ENCODE peak calls at places on chromosomes 11 and 22, in seven cellular contexts. J is adrenal gland, N is heart left ventricle, V is left ventricle myocardium inferior, E is Caco-2, M is lower lobe of right lung, S is trophoblast cell. T is an unnamed sample. For H3K4me1, the result is how much of the 10 kb centered on the place peaks cover.

GRCh38 chr11:62770778-62771143 is 435 bp upstream of the TAF6L start:
- DNase-seq in J (no peak), M (no peak), S (no peak), V (no peak), E (peak), N (peak), T (no peak)

GRCh38 chr11:101553891-101554292 is 29.9 kb downstream of the TRPC6 start:
- DNase-seq in J (no peak), S (no peak), E (no peak), M (no peak), N (no peak), V (no peak), T (no peak)

GRCh38 chr11:12318791-12319733 is 58.3 kb upstream of the PARVA start:
- DNase-seq in J (no peak), M (no peak), E (no peak), S (no peak), V (no peak), N (no peak), T (no peak)

GRCh38 chr11:19447150-19447566 is 206.4 kb upstream of the E2F8 start:
- DNase-seq in V (no peak), M (no peak), N (no peak), S (no peak), E (no peak), J (no peak), T (no peak)

GRCh38 chr22:49930596-49931412 is 12.4 kb downstream of the CRELD2 start:
- DNase-seq in S (peak), J (peak), E (peak), V (peak), N (peak), M (peak), T (peak)

GRCh38 chr11:26276798-26277424 is 55.0 kb upstream of the ANO3 start:
- DNase-seq in J (peak), S (peak), N (peak), M (no peak), E (peak), V (peak), T (peak)

GRCh38 chr11:97454988-97455387 is 1065.2 kb downstream of the JRKL start:
- DNase-seq in N (no peak), S (no peak), J (no peak), E (no peak), V (no peak), M (no peak), T (no peak)

GRCh38 chr11:10648896-10649295 is 44.7 kb downstream of the IRAG1 start:
- DNase-seq in N (no peak), M (no peak), S (no peak), E (no peak), V (no peak), J (no peak), T (no peak)

GRCh38 chr11:102276302-102277182 is 40.7 kb upstream of the BIRC3 start:
- DNase-seq in M (no peak), V (no peak), J (no peak), N (no peak), S (no peak), E (no peak), T (no peak)

GRCh38 chr11:30560345-30561106 is 25.6 kb downstream of the MPPED2 start:
- DNase-seq in M (no peak), N (no peak), V (no peak), J (no peak), E (no peak), S (no peak), T (no peak)

GRCh38 chr11:107834995-107835394 is 23.6 kb downstream of the SLC35F2 start:
- DNase-seq in E (peak), V (no peak), M (no peak), S (no peak), N (no peak), J (no peak), T (no peak)

GRCh38 chr11:121652982-121653381 is 200.2 kb upstream of the SORL1-AS1 start:
- DNase-seq in J (no peak), V (no peak), S (no peak), N (no peak), E (no peak), M (no peak), T (peak)

GRCh38 chr22:34903416-34903815 is 162.5 kb upstream of the ISX start:
- DNase-seq in N (no peak), J (no peak), V (no peak), M (no peak), S (no peak), E (no peak), T (no peak)

GRCh38 chr22:24146190-24146616 is 35.1 kb upstream of the SUSD2 start:
- DNase-seq in V (no peak), N (no peak), J (no peak), M (peak), S (no peak), E (peak), T (peak)

GRCh38 chr11:82458777-82459176 is 274.9 kb downstream of the FAM181B start:
- DNase-seq in S (no peak), E (no peak), V (no peak), J (no peak), M (no peak), N (no peak), T (no peak)

GRCh38 chr11:113345978-113346377 is 31.6 kb downstream of the TTC12 start:
- DNase-seq in N (no peak), S (no peak), J (no peak), M (no peak), E (no peak), V (no peak), T (no peak)

GRCh38 chr11:133198326-133198725 is 334.0 kb downstream of the OPCML start:
- DNase-seq in J (no peak), S (no peak), E (no peak), V (no peak), M (no peak), N (no peak), T (no peak)

GRCh38 chr11:9600651-9601040 is 27.2 kb downstream of the WEE1 start:
- DNase-seq in V (no peak), N (no peak), E (peak), M (no peak), S (peak), J (no peak), T (no peak)

GRCh38 chr22:26199665-26200064 is 30.4 kb downstream of the SEZ6L start:
- DNase-seq in J (no peak), M (no peak), V (no peak), N (no peak), S (no peak), E (no peak), T (no peak)

GRCh38 chr11:64490562-64491216 is 100.3 kb upstream of the SLC22A12 start:
- DNase-seq in E (peak), N (no peak), M (no peak), V (no peak), J (no peak), S (no peak), T (no peak)

GRCh38 chr11:113286509-113287497 is 27.6 kb upstream of the TTC12 start:
- DNase-seq in J (peak), S (no peak), M (no peak), E (no peak), N (no peak), V (no peak), T (no peak)

GRCh38 chr22:22241554-22241898 is 3.1 kb upstream of the VPREB1 start:
- DNase-seq in N (no peak), J (no peak), E (no peak), M (no peak), S (no peak), V (no peak), T (no peak)

GRCh38 chr11:94325681-94326080 is 21.3 kb downstream of the IZUMO1R start:
- DNase-seq in J (no peak), V (no peak), N (no peak), E (peak), M (no peak), S (peak), T (no peak)

GRCh38 chr11:120224872-120225371 is 14.1 kb downstream of the OAF start:
- DNase-seq in J (peak), V (peak), M (no peak), S (no peak), E (no peak), N (peak), T (no peak)

GRCh38 chr11:64729851-64730382 is 6.9 kb upstream of the NRXN2 start:
- DNase-seq in J (no peak), N (no peak), E (no peak), V (no peak), S (no peak), M (no peak), T (no peak)

GRCh38 chr11:18498039-18498438 is 28.7 kb downstream of the TSG101 start:
- DNase-seq in V (no peak), J (no peak), M (no peak), S (no peak), N (no peak), E (no peak), T (no peak)

GRCh38 chr22:23812378-23812777 is 25.6 kb downstream of the SMARCB1 start:
- DNase-seq in M (no peak), S (no peak), V (no peak), J (no peak), N (no peak), E (no peak), T (no peak)

GRCh38 chr11:118907051-118907748 is 18.5 kb downstream of the BCL9L start:
- DNase-seq in S (peak), M (peak), V (peak), E (peak), N (peak), J (peak), T (peak)

GRCh38 chr11:95469268-95469667 is 238.3 kb upstream of the SESN3 start:
- DNase-seq in J (no peak), S (no peak), V (no peak), M (no peak), N (no peak), E (no peak), T (no peak)

GRCh38 chr11:95461858-95462257 is 230.9 kb upstream of the SESN3 start:
- DNase-seq in N (no peak), M (no peak), E (no peak), J (no peak), V (no peak), S (no peak), T (no peak)

GRCh38 chr11:95466406-95466805 is 235.4 kb upstream of the SESN3 start:
- DNase-seq in J (no peak), S (no peak), N (no peak), E (no peak), V (no peak), M (no peak), T (no peak)

GRCh38 chr11:95461348-95461747 is 230.3 kb upstream of the SESN3 start:
- DNase-seq in M (no peak), V (no peak), E (no peak), J (no peak), S (no peak), N (no peak), T (no peak)

GRCh38 chr11:95465887-95466286 is 234.9 kb upstream of the SESN3 start:
- DNase-seq in E (peak), M (no peak), V (no peak), S (no peak), N (no peak), J (no peak), T (no peak)
- H3K4me1 ChIP-seq in E (under half), M (under half), V (under half), S (under half), N (under half), J (under half), T (under half)

GRCh38 chr11:128472128-128473110 is 114.9 kb downstream of the ETS1 start:
- DNase-seq in J (no peak), M (no peak), N (no peak), V (no peak), S (no peak), E (no peak), T (no peak)
- H3K4me1 ChIP-seq in J (under half), M (half or more), N (half or more), V (half or more), S (under half), E (under half), T (under half)

GRCh38 chr11:75767793-75768111 is 826 bp upstream of the DGAT2 start:
- DNase-seq in S (no peak), V (no peak), E (no peak), J (no peak), M (no peak), N (no peak), T (no peak)

GRCh38 chr11:75766449-75767227 is 1.9 kb upstream of the DGAT2 start:
- DNase-seq in E (no peak), S (no peak), N (no peak), M (no peak), V (no peak), J (no peak), T (no peak)

GRCh38 chr11:75767228-75767572 is 1.4 kb upstream of the DGAT2 start:
- DNase-seq in S (no peak), N (no peak), M (no peak), J (no peak), V (no peak), E (no peak), T (no peak)

GRCh38 chr11:75768112-75768908 is at the start of gene DGAT2:
- DNase-seq in N (peak), M (peak), S (peak), J (peak), V (peak), E (peak), T (peak)

DNA sequence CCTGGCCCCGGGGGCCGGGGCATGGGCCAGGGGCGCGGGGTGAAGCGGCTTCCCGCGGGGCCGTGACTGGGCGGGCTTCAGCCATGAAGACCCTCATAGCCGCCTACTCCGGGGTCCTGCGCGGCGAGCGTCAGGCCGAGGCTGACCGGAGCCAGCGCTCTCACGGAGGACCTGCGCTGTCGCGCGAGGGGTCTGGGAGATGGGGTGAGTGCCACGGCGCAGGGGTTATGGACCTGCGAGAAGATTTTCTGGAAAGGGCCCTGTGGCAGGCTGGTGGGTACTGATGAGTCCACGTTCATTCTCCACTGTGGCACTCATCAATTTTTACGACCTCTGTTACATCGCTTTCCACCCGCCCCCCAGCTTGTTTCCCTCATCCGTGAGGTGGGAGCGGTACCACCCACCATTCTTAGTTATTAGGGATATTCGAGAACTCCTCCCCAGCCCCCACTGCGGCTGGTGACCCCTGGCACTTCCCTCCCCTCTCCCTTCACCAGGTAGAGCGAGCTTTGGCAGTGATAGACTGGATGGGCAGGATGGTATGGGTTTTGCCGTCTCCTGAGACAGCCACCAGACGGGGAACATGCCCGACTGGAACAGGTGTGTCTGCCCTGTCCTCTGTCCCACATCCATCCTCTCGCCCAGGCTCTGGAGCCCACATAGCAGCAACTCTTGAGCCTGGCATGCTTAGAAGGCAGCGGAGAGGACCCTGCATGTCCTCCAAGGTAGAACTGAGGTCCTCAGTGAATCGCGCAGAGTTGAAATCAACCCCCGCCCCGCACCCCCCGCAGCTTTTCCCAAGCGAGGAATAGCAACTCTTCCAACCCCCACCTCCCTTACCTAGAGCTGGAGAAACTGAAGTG is 562 bp downstream of the DGAT2 start:
- DNase-seq in V (no peak), J (no peak), S (no peak), M (no peak), N (no peak), E (no peak), T (no peak)
- H3K4me1 ChIP-seq in V (under half), J (under half), S (under half), M (under half), N (under half), E (under half), T (under half)

GRCh38 chr11:43943931-43944751 is 1.7 kb downstream of the C11orf96 start:
- DNase-seq in M (peak), N (no peak), E (no peak), V (no peak), S (no peak), J (peak), T (no peak)
- H3K4me1 ChIP-seq in M (under half), N (under half), E (under half), V (half or more), S (under half), J (under half), T (under half)

GRCh38 chr11:7416080-7416479 is 69.2 kb upstream of the OLFML1 start:
- DNase-seq in M (no peak), E (no peak), S (no peak), J (no peak), V (no peak), N (no peak), T (no peak)

GRCh38 chr11:7413961-7414728 is 71.2 kb upstream of the OLFML1 start:
- DNase-seq in V (no peak), M (no peak), E (peak), J (no peak), N (no peak), S (peak), T (no peak)

GRCh38 chr11:7417328-7417727 is 68.0 kb upstream of the OLFML1 start:
- DNase-seq in V (no peak), N (no peak), E (no peak), M (no peak), S (no peak), J (no peak), T (no peak)

GRCh38 chr11:7415537-7415817 is 69.8 kb upstream of the OLFML1 start:
- DNase-seq in N (no peak), E (no peak), V (no peak), M (no peak), S (no peak), J (no peak), T (no peak)

DNA sequence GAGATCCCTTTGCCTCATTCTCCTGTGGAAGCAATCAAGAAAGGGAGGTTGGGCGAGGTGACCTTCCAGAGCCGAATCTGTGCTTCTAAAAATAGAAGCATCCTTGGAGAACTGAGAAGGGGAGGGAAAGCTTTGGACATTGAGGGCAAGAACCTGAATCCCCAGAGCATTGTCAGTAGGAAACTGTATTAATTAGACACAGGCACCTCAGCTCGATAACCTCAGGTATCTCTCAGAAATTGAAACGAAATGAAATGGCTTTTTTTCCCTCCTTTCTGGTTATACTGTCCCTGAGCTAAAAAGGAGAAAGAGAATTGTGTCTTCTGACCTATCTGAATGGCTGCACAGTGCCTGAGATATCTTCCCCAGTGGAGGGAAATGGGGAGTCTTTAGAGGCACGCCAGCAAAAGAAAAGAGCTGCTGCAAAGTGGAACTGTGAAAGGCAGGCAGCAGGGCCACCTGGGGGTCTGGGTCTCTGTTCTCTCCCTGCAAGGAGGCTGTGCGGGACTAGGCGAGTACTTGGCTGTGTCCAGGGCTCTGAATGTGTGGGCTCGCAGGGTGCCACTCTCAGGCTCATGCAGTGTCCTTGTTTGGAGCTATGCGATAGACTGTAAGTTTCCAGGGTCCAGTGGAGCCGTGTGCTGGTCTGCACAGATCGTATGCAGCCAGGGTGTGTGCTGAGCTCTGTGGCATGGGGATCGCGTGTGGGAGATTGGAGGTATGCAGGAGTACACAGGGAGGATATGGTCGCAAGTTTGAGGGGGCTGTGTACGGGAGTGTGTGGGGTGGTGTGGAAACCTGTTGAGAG is 70.4 kb upstream of the OLFML1 start:
- DNase-seq in V (no peak), S (no peak), J (no peak), E (no peak), M (no peak), N (no peak), T (no peak)
- H3K4me1 ChIP-seq in V (under half), S (under half), J (under half), E (under half), M (under half), N (under half), T (under half)

GRCh38 chr22:39832627-39833074 is 60.9 kb downstream of the ENTHD1 start:
- DNase-seq in M (no peak), E (no peak), V (no peak), S (no peak), J (no peak), N (no peak), T (peak)

GRCh38 chr22:39839198-39839597 is 54.4 kb downstream of the ENTHD1 start:
- DNase-seq in E (no peak), M (no peak), N (no peak), V (no peak), J (no peak), S (no peak), T (no peak)

GRCh38 chr22:39833610-39834009 is 60.0 kb downstream of the ENTHD1 start:
- DNase-seq in S (no peak), M (no peak), V (no peak), J (no peak), E (no peak), N (no peak), T (no peak)
- H3K4me1 ChIP-seq in S (under half), M (under half), V (under half), J (under half), E (under half), N (under half), T (under half)

DNA sequence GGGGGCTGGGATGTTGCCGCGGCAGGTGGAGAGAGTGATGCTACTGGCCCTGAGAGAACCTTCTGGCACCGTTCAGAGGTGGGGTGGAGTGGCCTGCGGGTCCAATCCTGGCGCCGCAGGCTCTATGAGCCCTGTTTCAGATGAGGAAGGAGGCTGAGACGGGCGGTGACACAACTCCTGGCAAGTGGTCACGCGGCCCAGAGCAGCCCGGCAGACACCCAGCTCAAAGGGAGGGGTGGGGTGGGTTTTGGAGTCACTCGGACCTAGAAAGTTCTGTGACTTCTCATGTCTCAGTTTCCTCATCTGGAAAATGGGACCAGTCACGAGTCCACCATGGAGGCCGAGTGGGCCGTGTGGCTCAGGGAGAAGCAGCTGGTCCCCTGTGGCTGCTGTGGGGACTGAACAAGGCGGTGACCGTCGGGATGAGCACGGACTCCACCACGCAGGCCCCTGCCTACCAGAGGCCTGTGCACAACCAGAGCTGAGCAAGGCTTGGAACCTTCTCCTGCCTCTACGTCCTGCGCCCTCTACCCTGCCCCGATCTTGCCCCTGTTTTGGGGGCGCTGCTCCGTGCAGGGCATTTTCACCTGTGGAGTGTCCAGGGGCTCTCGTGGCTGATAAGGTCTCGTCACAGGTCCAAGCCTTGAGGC is 3.7 kb downstream of the TSPO start:
- DNase-seq in V (no peak), J (no peak), N (no peak), M (peak), S (no peak), E (no peak), T (no peak)
- H3K4me1 ChIP-seq in V (half or more), J (under half), N (under half), M (under half), S (under half), E (under half), T (under half)